ENCODE peak calls at places on chromosomes 12 and 14, in nine cellular contexts. W, Y, G, D, P, I, S, F and N are unnamed samples.

GRCh38 chr14:77206261-77206824 is 24.7 kb downstream of the TMEM63C start:
- DNase-seq in W (no peak), Y (no peak), G (peak), F (no peak), S (no peak), P (no peak), I (no peak), D (no peak), N (no peak)

GRCh38 chr14:28785096-28785952 is 18.7 kb downstream of the FOXG1 start:
- DNase-seq in S (no peak), F (no peak), Y (no peak), G (no peak), D (no peak), I (no peak), W (peak), P (peak), N (no peak)

GRCh38 chr12:108568653-108569154 is 6.3 kb downstream of the ISCU start:
- DNase-seq in Y (no peak), F (no peak), I (peak), D (peak), S (peak), G (peak), P (no peak), W (no peak), N (no peak)

GRCh38 chr14:103141117-103141796 is 18.0 kb downstream of the TNFAIP2 start:
- DNase-seq in S (no peak), P (no peak), F (peak), W (peak), D (no peak), I (no peak), Y (peak), G (peak), N (peak)

GRCh38 chr14:65286443-65286842 is 126.1 kb upstream of the FUT8 start:
- DNase-seq in G (no peak), W (no peak), I (no peak), S (no peak), P (no peak), D (no peak), F (peak), Y (peak), N (peak)

GRCh38 chr12:70048521-70049245 is 194.6 kb upstream of the CNOT2 start:
- DNase-seq in F (no peak), D (no peak), G (no peak), W (no peak), S (no peak), P (no peak), Y (no peak), I (no peak), N (no peak)

GRCh38 chr12:14185441-14186192 is 179.9 kb upstream of the ATF7IP start:
- DNase-seq in P (no peak), I (peak), Y (peak), F (peak), G (peak), D (no peak), W (peak), S (no peak), N (peak)

GRCh38 chr12:121288158-121288848 is 8.2 kb downstream of the CAMKK2 start:
- DNase-seq in I (no peak), F (no peak), P (no peak), D (no peak), W (peak), Y (no peak), G (no peak), S (no peak), N (no peak)

GRCh38 chr14:70685480-70686197 is 43.9 kb downstream of the TTC9 start:
- DNase-seq in P (peak), S (no peak), Y (no peak), F (no peak), W (peak), G (no peak), I (no peak), D (no peak), N (no peak)

GRCh38 chr12:6524648-6525047 is 9.7 kb upstream of the GAPDH start:
- DNase-seq in F (no peak), S (no peak), G (no peak), P (no peak), D (no peak), Y (no peak), W (no peak), I (no peak), N (no peak)

GRCh38 chr12:25382311-25383106 is 131.8 kb upstream of the KRAS start:
- DNase-seq in S (no peak), G (no peak), W (no peak), F (no peak), Y (no peak), P (no peak), D (no peak), I (no peak), N (no peak)

GRCh38 chr14:68688872-68689371 is 103.9 kb downstream of the ZFP36L1 start:
- DNase-seq in P (no peak), F (peak), S (no peak), I (no peak), Y (no peak), D (no peak), G (no peak), W (no peak), N (no peak)

GRCh38 chr12:32666510-32666909 is 12.6 kb upstream of the DNM1L start:
- DNase-seq in W (no peak), D (no peak), G (no peak), I (no peak), P (no peak), S (no peak), F (no peak), Y (no peak), N (no peak)

GRCh38 chr14:69997849-69998248 is 118.6 kb downstream of the SMOC1 start:
- DNase-seq in P (no peak), I (no peak), S (no peak), Y (no peak), G (no peak), D (no peak), W (no peak), F (peak), N (peak)

GRCh38 chr12:1527789-1528188 is 66.6 kb downstream of the FBXL14 start:
- DNase-seq in I (no peak), S (no peak), G (no peak), W (no peak), D (no peak), Y (no peak), F (no peak), P (no peak), N (no peak)

GRCh38 chr12:119444462-119445044 is 110.0 kb downstream of the CCDC60 start:
- DNase-seq in W (peak), S (peak), P (no peak), G (peak), D (no peak), F (peak), Y (peak), I (peak), N (peak)

GRCh38 chr12:68958337-68958736 is 25.4 kb upstream of the CPM start:
- DNase-seq in G (no peak), I (no peak), S (no peak), W (no peak), Y (no peak), P (no peak), F (no peak), D (no peak), N (no peak)

GRCh38 chr12:103924761-103925641 is 5.2 kb upstream of the HSP90B1 start:
- DNase-seq in F (no peak), P (no peak), Y (peak), S (no peak), W (peak), D (no peak), G (no peak), I (no peak), N (no peak)

GRCh38 chr14:68935761-68936209 is 43.3 kb downstream of the ACTN1 start:
- DNase-seq in W (peak), D (no peak), S (no peak), F (no peak), I (no peak), P (no peak), G (no peak), Y (no peak), N (peak)

GRCh38 chr14:68495101-68495637 is 297.7 kb downstream of the ZFP36L1 start:
- DNase-seq in W (no peak), F (no peak), S (no peak), Y (no peak), D (no peak), I (no peak), P (no peak), G (no peak), N (no peak)

GRCh38 chr12:779745-780734 is 27.7 kb downstream of the WNK1 start:
- DNase-seq in G (no peak), W (no peak), S (no peak), D (no peak), Y (no peak), I (no peak), P (no peak), F (no peak), N (no peak)

GRCh38 chr12:1130571-1130970 is 139.5 kb downstream of the ERC1 start:
- DNase-seq in F (no peak), W (no peak), P (no peak), I (no peak), G (no peak), D (no peak), Y (peak), S (no peak), N (no peak)

GRCh38 chr12:93578221-93578620 is 5.7 kb downstream of the SOCS2 start:
- DNase-seq in D (no peak), W (no peak), Y (no peak), F (no peak), P (no peak), S (no peak), G (no peak), I (no peak), N (no peak)

GRCh38 chr12:46675736-46676135 is 150.1 kb downstream of the SLC38A4 start:
- DNase-seq in W (peak), D (no peak), I (no peak), P (no peak), Y (no peak), F (peak), G (peak), S (no peak), N (peak)

GRCh38 chr14:25055998-25056687 is 6.2 kb upstream of the STXBP6 start:
- DNase-seq in W (no peak), G (no peak), P (no peak), Y (no peak), F (no peak), D (no peak), S (no peak), I (no peak), N (no peak)

GRCh38 chr14:22476005-22476751 is 112.8 kb downstream of the DAD1 start:
- DNase-seq in I (no peak), G (no peak), F (no peak), S (no peak), W (peak), P (no peak), D (no peak), Y (no peak), N (no peak)

GRCh38 chr12:72368719-72369505 is 96.7 kb downstream of the TRHDE start:
- DNase-seq in Y (no peak), P (no peak), S (no peak), I (no peak), D (no peak), F (no peak), G (no peak), W (no peak), N (peak)

GRCh38 chr14:99425272-99425681 is 55.4 kb downstream of the SETD3 start:
- DNase-seq in I (no peak), P (no peak), W (no peak), D (no peak), F (no peak), S (no peak), Y (no peak), G (peak), N (peak)

GRCh38 chr12:121872546-121873223 is 14.0 kb upstream of the HPD start:
- DNase-seq in W (no peak), F (peak), D (no peak), I (no peak), Y (no peak), G (no peak), S (no peak), P (peak), N (no peak)

GRCh38 chr12:100993916-100994315 is 199.3 kb downstream of the ANO4 start:
- DNase-seq in P (no peak), G (no peak), Y (no peak), S (no peak), I (no peak), D (no peak), F (no peak), W (peak), N (no peak)

GRCh38 chr12:92629349-92630065 is 73.3 kb upstream of the PLEKHG7 start:
- DNase-seq in G (no peak), P (no peak), I (no peak), F (peak), W (peak), D (no peak), S (no peak), Y (no peak), N (no peak)

GRCh38 chr12:47862881-47863280 is 41.9 kb downstream of the VDR start:
- DNase-seq in S (no peak), I (no peak), W (no peak), Y (no peak), P (no peak), D (no peak), F (no peak), G (no peak), N (no peak)

GRCh38 chr14:44914849-44915248 is 46.9 kb downstream of the KLHL28 start:
- DNase-seq in F (peak), Y (no peak), I (no peak), S (no peak), P (no peak), D (no peak), G (no peak), W (peak), N (no peak)